ENCODE peak calls at places on chromosomes 1 and 21, in ten cellular contexts. M is hepatocyte; D is germinal center; T is anterior cingulate cortex; U is H4; P is CD4-positive, alpha-beta T cell; Z is cardiac muscle cell; C is cerebellar cortex; R is cardiac septum; L is progenitor cell of endocrine pancreas. Y is an unnamed sample.

GRCh38 chr1:88998716-88999115 is 6.3 kb upstream of the KYAT3 start:
- DNase-seq in M (peak), D (peak), T (no peak), U (peak), P (no peak), Z (peak), C (peak), R (no peak), L (no peak), Y (no peak)

GRCh38 chr1:82466894-82467293 is 666.2 kb downstream of the ADGRL2 start:
- DNase-seq in M (no peak), D (no peak), T (no peak), U (no peak), P (no peak), Z (no peak), C (no peak), R (no peak), L (no peak), Y (no peak)

GRCh38 chr1:44619261-44619900 is 54.9 kb downstream of the TMEM53 start:
- DNase-seq in M (no peak), D (no peak), T (no peak), U (peak), P (no peak), Z (no peak), C (no peak), R (no peak), L (no peak), Y (peak)

GRCh38 chr1:228008391-228009115 is 1.8 kb downstream of the WNT3A start:
- DNase-seq in M (no peak), D (no peak), T (no peak), U (no peak), P (no peak), Z (no peak), C (no peak), R (peak), L (no peak), Y (no peak)

GRCh38 chr1:78491311-78492071 is 717 bp downstream of the PTGFR start:
- DNase-seq in M (peak), D (no peak), T (no peak), U (no peak), P (no peak), Z (peak), C (no peak), R (no peak), L (peak), Y (peak)

GRCh38 chr1:64745181-64745985 is 508 bp downstream of the RAVER2 start:
- DNase-seq in M (peak), D (peak), T (peak), U (peak), P (peak), Z (peak), C (peak), R (no peak), L (peak), Y (peak)

GRCh38 chr1:5379176-5379759 is 613.0 kb downstream of the NPHP4 start:
- DNase-seq in M (no peak), D (no peak), T (no peak), U (no peak), P (no peak), Z (no peak), C (no peak), R (no peak), L (no peak), Y (no peak)

GRCh38 chr1:223248787-223249175 is 105.7 kb upstream of the TLR5 start:
- DNase-seq in M (no peak), D (no peak), T (no peak), U (no peak), P (peak), Z (no peak), C (no peak), R (no peak), L (no peak), Y (no peak)

GRCh38 chr1:15701784-15702183 is 17.7 kb downstream of the PLEKHM2 start:
- DNase-seq in M (no peak), D (no peak), T (no peak), U (no peak), P (no peak), Z (no peak), C (no peak), R (no peak), L (no peak), Y (no peak)

GRCh38 chr1:4837752-4838151 is 183.3 kb downstream of the AJAP1 start:
- DNase-seq in M (no peak), D (no peak), T (no peak), U (no peak), P (no peak), Z (no peak), C (no peak), R (no peak), L (no peak), Y (no peak)

GRCh38 chr1:110070282-110070967 is at the start of gene ALX3:
- DNase-seq in M (no peak), D (no peak), T (no peak), U (no peak), P (no peak), Z (peak), C (no peak), R (no peak), L (no peak), Y (no peak)

GRCh38 chr1:244207042-244207934 is 156.2 kb downstream of the ZBTB18 start:
- DNase-seq in M (no peak), D (no peak), T (no peak), U (no peak), P (no peak), Z (no peak), C (peak), R (no peak), L (no peak), Y (no peak)

GRCh38 chr21:25171438-25171837 is 435.8 kb downstream of the MRPL39 start:
- DNase-seq in M (no peak), D (no peak), T (no peak), U (peak), P (no peak), Z (no peak), C (no peak), R (no peak), L (no peak), Y (no peak)

GRCh38 chr1:80441664-80442063 is 1359.1 kb upstream of the ADGRL2 start:
- DNase-seq in M (no peak), D (no peak), T (no peak), U (peak), P (no peak), Z (peak), C (no peak), R (no peak), L (no peak), Y (no peak)

GRCh38 chr21:42593815-42594157 is 59.6 kb upstream of the PDE9A start:
- DNase-seq in M (no peak), D (no peak), T (no peak), U (no peak), P (no peak), Z (no peak), C (no peak), R (no peak), L (no peak), Y (no peak)

GRCh38 chr1:202276081-202276715 is 65.5 kb downstream of the UBE2T start:
- DNase-seq in M (no peak), D (no peak), T (no peak), U (no peak), P (no peak), Z (no peak), C (no peak), R (no peak), L (no peak), Y (no peak)

GRCh38 chr1:39590546-39590945 is 14.0 kb upstream of the PABPC4 start:
- DNase-seq in M (no peak), D (no peak), T (no peak), U (no peak), P (no peak), Z (no peak), C (no peak), R (no peak), L (no peak), Y (no peak)

GRCh38 chr1:240804475-240804874 is 192.5 kb upstream of the GREM2 start:
- DNase-seq in M (no peak), D (no peak), T (no peak), U (no peak), P (no peak), Z (no peak), C (no peak), R (no peak), L (no peak), Y (no peak)

GRCh38 chr1:18575620-18576019 is 55.0 kb upstream of the PAX7 start:
- DNase-seq in M (peak), D (peak), T (no peak), U (no peak), P (no peak), Z (peak), C (no peak), R (no peak), L (peak), Y (no peak)

GRCh38 chr1:214660900-214661299 is 57.9 kb downstream of the CENPF start:
- DNase-seq in M (peak), D (no peak), T (no peak), U (peak), P (no peak), Z (peak), C (peak), R (no peak), L (peak), Y (no peak)

GRCh38 chr1:219416598-219417238 is 196.2 kb downstream of the ZC3H11B start:
- DNase-seq in M (peak), D (peak), T (no peak), U (peak), P (peak), Z (peak), C (peak), R (no peak), L (no peak), Y (no peak)

GRCh38 chr1:50430010-50430405 is 6.8 kb upstream of the DMRTA2 start:
- DNase-seq in M (no peak), D (no peak), T (no peak), U (no peak), P (no peak), Z (no peak), C (no peak), R (no peak), L (no peak), Y (no peak)